ENCODE peak calls at places on chromosomes 7 and 10, in five cellular contexts. One of them, this sample, is unnamed.

GRCh38 chr7:112009081-112009480 is 197.1 kb downstream of the DOCK4 start:
- DNase-seq in HL-60: no peak
- DNase-seq in heart right ventricle: no peak
- DNase-seq in AG04450: peak
- DNase-seq in kidney epithelial cell: no peak
- DNase-seq in this sample: peak

GRCh38 chr7:116367171-116367813 is 132.2 kb upstream of the CAV2 start:
- DNase-seq in HL-60: no peak
- DNase-seq in heart right ventricle: no peak
- DNase-seq in AG04450: no peak
- DNase-seq in kidney epithelial cell: no peak
- DNase-seq in this sample: no peak

GRCh38 chr10:84155521-84155920 is 16.2 kb downstream of the GHITM start:
- DNase-seq in HL-60: no peak
- DNase-seq in heart right ventricle: no peak
- DNase-seq in AG04450: no peak
- DNase-seq in kidney epithelial cell: no peak
- DNase-seq in this sample: no peak

GRCh38 chr10:18043148-18043547 is 91.4 kb downstream of the SLC39A12 start:
- DNase-seq in HL-60: no peak
- DNase-seq in heart right ventricle: no peak
- DNase-seq in AG04450: peak
- DNase-seq in kidney epithelial cell: no peak
- DNase-seq in this sample: no peak

GRCh38 chr10:34222359-34222758 is 592.7 kb downstream of the PARD3 start:
- DNase-seq in HL-60: no peak
- DNase-seq in heart right ventricle: no peak
- DNase-seq in AG04450: no peak
- DNase-seq in kidney epithelial cell: no peak
- DNase-seq in this sample: no peak

GRCh38 chr10:48713966-48714618 is 29.4 kb downstream of the WDFY4 start:
- DNase-seq in HL-60: peak
- DNase-seq in heart right ventricle: no peak
- DNase-seq in AG04450: no peak
- DNase-seq in kidney epithelial cell: no peak
- DNase-seq in this sample: no peak

GRCh38 chr7:44196450-44196872 is 4.3 kb upstream of the YKT6 start:
- DNase-seq in HL-60: peak
- DNase-seq in heart right ventricle: peak
- DNase-seq in AG04450: no peak
- DNase-seq in kidney epithelial cell: no peak
- DNase-seq in this sample: no peak

GRCh38 chr7:44385384-44386138 is 60.2 kb upstream of the CAMK2B start:
- DNase-seq in HL-60: no peak
- DNase-seq in heart right ventricle: no peak
- DNase-seq in AG04450: no peak
- DNase-seq in kidney epithelial cell: no peak
- DNase-seq in this sample: peak

GRCh38 chr7:30841025-30841735 is 70.0 kb downstream of the MINDY4 start:
- DNase-seq in HL-60: no peak
- DNase-seq in heart right ventricle: no peak
- DNase-seq in AG04450: no peak
- DNase-seq in kidney epithelial cell: no peak
- DNase-seq in this sample: no peak

GRCh38 chr10:121648493-121648892 is 50.2 kb upstream of the FGFR2 start:
- DNase-seq in HL-60: no peak
- DNase-seq in heart right ventricle: no peak
- DNase-seq in AG04450: no peak
- DNase-seq in kidney epithelial cell: no peak
- DNase-seq in this sample: no peak

GRCh38 chr10:96588601-96589419 is 2.0 kb upstream of the TM9SF3 start:
- DNase-seq in HL-60: no peak
- DNase-seq in heart right ventricle: no peak
- DNase-seq in AG04450: no peak
- DNase-seq in kidney epithelial cell: no peak
- DNase-seq in this sample: no peak

GRCh38 chr7:100951888-100952560 is 2.7 kb downstream of the MUC3A start:
- DNase-seq in HL-60: no peak
- DNase-seq in heart right ventricle: no peak
- DNase-seq in AG04450: no peak
- DNase-seq in kidney epithelial cell: no peak
- DNase-seq in this sample: no peak

GRCh38 chr7:100166317-100166940 is 2.0 kb downstream of the GAL3ST4 start:
- DNase-seq in HL-60: no peak
- DNase-seq in heart right ventricle: no peak
- DNase-seq in AG04450: no peak
- DNase-seq in kidney epithelial cell: no peak
- DNase-seq in this sample: no peak

GRCh38 chr7:27973625-27974024 is 207.0 kb downstream of the JAZF1 start:
- DNase-seq in HL-60: no peak
- DNase-seq in heart right ventricle: no peak
- DNase-seq in AG04450: no peak
- DNase-seq in kidney epithelial cell: no peak
- DNase-seq in this sample: no peak

GRCh38 chr10:105691811-105692210 is 1050.7 kb downstream of the SORCS3 start:
- DNase-seq in HL-60: no peak
- DNase-seq in heart right ventricle: no peak
- DNase-seq in AG04450: no peak
- DNase-seq in kidney epithelial cell: no peak
- DNase-seq in this sample: peak

GRCh38 chr7:142798451-142799438 is 28.0 kb downstream of the PRSS2 start:
- DNase-seq in HL-60: no peak
- DNase-seq in heart right ventricle: no peak
- DNase-seq in AG04450: no peak
- DNase-seq in kidney epithelial cell: no peak
- DNase-seq in this sample: no peak

GRCh38 chr7:29935111-29935510 is 54.5 kb downstream of the SCRN1 start:
- DNase-seq in HL-60: no peak
- DNase-seq in heart right ventricle: no peak
- DNase-seq in AG04450: no peak
- DNase-seq in kidney epithelial cell: no peak
- DNase-seq in this sample: no peak

GRCh38 chr10:107277591-107277990 is 113.1 kb upstream of the SORCS1 start:
- DNase-seq in HL-60: no peak
- DNase-seq in heart right ventricle: no peak
- DNase-seq in AG04450: no peak
- DNase-seq in kidney epithelial cell: no peak
- DNase-seq in this sample: no peak

GRCh38 chr7:96225251-96225650 is 96.6 kb downstream of the SLC25A13 start:
- DNase-seq in HL-60: no peak
- DNase-seq in heart right ventricle: no peak
- DNase-seq in AG04450: no peak
- DNase-seq in kidney epithelial cell: no peak
- DNase-seq in this sample: no peak
- TF ChIP-seq CTCF in HL-60: no peak
- TF ChIP-seq CTCF in heart right ventricle: no peak
- TF ChIP-seq CTCF in AG04450: no peak
- TF ChIP-seq CTCF in kidney epithelial cell: no peak
- TF ChIP-seq CTCF in this sample: no peak

GRCh38 chr7:2709553-2710165 is 21.7 kb downstream of the AMZ1 start:
- DNase-seq in HL-60: peak
- DNase-seq in heart right ventricle: peak
- DNase-seq in AG04450: no peak
- DNase-seq in kidney epithelial cell: no peak
- DNase-seq in this sample: no peak
- H3K4me3 ChIP-seq in HL-60: no peak
- H3K4me3 ChIP-seq in heart right ventricle: peak
- H3K4me3 ChIP-seq in AG04450: no peak
- H3K4me3 ChIP-seq in kidney epithelial cell: no peak
- H3K4me3 ChIP-seq in this sample: no peak

GRCh38 chr7:1557771-1558170 is 1.8 kb upstream of the TMEM184A start:
- DNase-seq in HL-60: no peak
- DNase-seq in heart right ventricle: no peak
- DNase-seq in AG04450: no peak
- DNase-seq in kidney epithelial cell: no peak
- DNase-seq in this sample: no peak

GRCh38 chr7:1557006-1557405 is 1.0 kb upstream of the TMEM184A start:
- DNase-seq in HL-60: no peak
- DNase-seq in heart right ventricle: no peak
- DNase-seq in AG04450: no peak
- DNase-seq in kidney epithelial cell: no peak
- DNase-seq in this sample: no peak

GRCh38 chr7:1559626-1560590 is 3.9 kb upstream of the TMEM184A start:
- DNase-seq in HL-60: no peak
- DNase-seq in heart right ventricle: no peak
- DNase-seq in AG04450: no peak
- DNase-seq in kidney epithelial cell: no peak
- DNase-seq in this sample: no peak

GRCh38 chr7:1558841-1559625 is 3.0 kb upstream of the TMEM184A start:
- DNase-seq in HL-60: no peak
- DNase-seq in heart right ventricle: no peak
- DNase-seq in AG04450: no peak
- DNase-seq in kidney epithelial cell: no peak
- DNase-seq in this sample: no peak

GRCh38 chr7:1558181-1558811 is 2.3 kb upstream of the TMEM184A start:
- DNase-seq in HL-60: no peak
- DNase-seq in heart right ventricle: no peak
- DNase-seq in AG04450: no peak
- DNase-seq in kidney epithelial cell: no peak
- DNase-seq in this sample: no peak
- TF ChIP-seq CTCF in HL-60: no peak
- TF ChIP-seq CTCF in heart right ventricle: peak
- TF ChIP-seq CTCF in AG04450: peak
- TF ChIP-seq CTCF in kidney epithelial cell: peak
- TF ChIP-seq CTCF in this sample: no peak

GRCh38 chr7:96114190-96114589 is 207.7 kb downstream of the SLC25A13 start:
- DNase-seq in HL-60: no peak
- DNase-seq in heart right ventricle: no peak
- DNase-seq in AG04450: no peak
- DNase-seq in kidney epithelial cell: no peak
- DNase-seq in this sample: no peak

GRCh38 chr7:96116173-96116572 is 205.7 kb downstream of the SLC25A13 start:
- DNase-seq in HL-60: no peak
- DNase-seq in heart right ventricle: no peak
- DNase-seq in AG04450: no peak
- DNase-seq in kidney epithelial cell: no peak
- DNase-seq in this sample: no peak

DNA sequence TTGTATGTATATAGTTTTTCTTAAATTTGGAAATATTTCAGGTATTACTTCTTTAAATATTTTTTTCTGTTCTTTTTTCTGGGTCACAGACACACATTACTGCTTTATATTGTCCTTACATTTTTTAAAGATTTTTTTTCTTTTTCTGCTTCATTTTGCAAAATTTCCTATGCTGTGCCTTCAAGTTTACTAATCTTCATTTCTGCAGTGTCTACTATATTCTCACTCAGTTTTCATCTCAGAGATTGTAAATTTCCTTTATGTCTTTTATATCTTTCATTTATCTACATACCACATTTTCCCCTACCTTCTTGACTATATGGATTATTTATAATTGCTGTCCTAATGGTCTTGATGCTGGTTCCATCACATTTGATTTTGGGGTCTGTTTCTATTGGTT is 210.5 kb downstream of the SLC25A13 start:
- DNase-seq in HL-60: no peak
- DNase-seq in heart right ventricle: no peak
- DNase-seq in AG04450: no peak
- DNase-seq in kidney epithelial cell: no peak
- DNase-seq in this sample: no peak
- H3K4me3 ChIP-seq in HL-60: no peak
- H3K4me3 ChIP-seq in heart right ventricle: no peak
- H3K4me3 ChIP-seq in AG04450: no peak
- H3K4me3 ChIP-seq in kidney epithelial cell: no peak
- H3K4me3 ChIP-seq in this sample: no peak

GRCh38 chr10:103238506-103239252 is 7.0 kb upstream of the RPEL1 start:
- DNase-seq in HL-60: no peak
- DNase-seq in heart right ventricle: peak
- DNase-seq in AG04450: peak
- DNase-seq in kidney epithelial cell: no peak
- DNase-seq in this sample: no peak

GRCh38 chr10:103235775-103236174 is 9.9 kb upstream of the RPEL1 start:
- DNase-seq in HL-60: no peak
- DNase-seq in heart right ventricle: no peak
- DNase-seq in AG04450: no peak
- DNase-seq in kidney epithelial cell: no peak
- DNase-seq in this sample: no peak

GRCh38 chr10:103244663-103245271 is 920 bp upstream of the RPEL1 start:
- DNase-seq in HL-60: peak
- DNase-seq in heart right ventricle: peak
- DNase-seq in AG04450: peak
- DNase-seq in kidney epithelial cell: no peak
- DNase-seq in this sample: no peak

GRCh38 chr10:103246328-103246727 is 641 bp downstream of the RPEL1 start:
- DNase-seq in HL-60: no peak
- DNase-seq in heart right ventricle: no peak
- DNase-seq in AG04450: no peak
- DNase-seq in kidney epithelial cell: no peak
- DNase-seq in this sample: no peak

GRCh38 chr10:103241262-103242011 is 4.2 kb upstream of the RPEL1 start:
- DNase-seq in HL-60: no peak
- DNase-seq in heart right ventricle: no peak
- DNase-seq in AG04450: no peak
- DNase-seq in kidney epithelial cell: peak
- DNase-seq in this sample: peak
- TF ChIP-seq CTCF in HL-60: no peak
- TF ChIP-seq CTCF in heart right ventricle: no peak
- TF ChIP-seq CTCF in AG04450: no peak
- TF ChIP-seq CTCF in kidney epithelial cell: no peak
- TF ChIP-seq CTCF in this sample: no peak

GRCh38 chr7:93148135-93148534 is at the start of gene SAMD9L:
- DNase-seq in HL-60: no peak
- DNase-seq in heart right ventricle: no peak
- DNase-seq in AG04450: no peak
- DNase-seq in kidney epithelial cell: no peak
- DNase-seq in this sample: no peak

GRCh38 chr7:93147358-93147757 is 827 bp downstream of the SAMD9L start:
- DNase-seq in HL-60: no peak
- DNase-seq in heart right ventricle: peak
- DNase-seq in AG04450: no peak
- DNase-seq in kidney epithelial cell: no peak
- DNase-seq in this sample: peak

GRCh38 chr7:93145324-93145723 is 2.9 kb downstream of the SAMD9L start:
- DNase-seq in HL-60: peak
- DNase-seq in heart right ventricle: no peak
- DNase-seq in AG04450: no peak
- DNase-seq in kidney epithelial cell: no peak
- DNase-seq in this sample: no peak

GRCh38 chr7:93146465-93147127 is 1.6 kb downstream of the SAMD9L start:
- DNase-seq in HL-60: no peak
- DNase-seq in heart right ventricle: no peak
- DNase-seq in AG04450: no peak
- DNase-seq in kidney epithelial cell: no peak
- DNase-seq in this sample: no peak

GRCh38 chr7:93146036-93146435 is 2.1 kb downstream of the SAMD9L start:
- DNase-seq in HL-60: no peak
- DNase-seq in heart right ventricle: no peak
- DNase-seq in AG04450: no peak
- DNase-seq in kidney epithelial cell: no peak
- DNase-seq in this sample: no peak
- H3K4me3 ChIP-seq in HL-60: no peak
- H3K4me3 ChIP-seq in heart right ventricle: peak
- H3K4me3 ChIP-seq in AG04450: no peak
- H3K4me3 ChIP-seq in kidney epithelial cell: no peak
- H3K4me3 ChIP-seq in this sample: no peak